ENCODE peak calls at places on chromosomes 7 and 10, in ten cellular contexts. One of them, this sample, is unnamed.

GRCh38 chr10:102648889-102649752 is 4.8 kb downstream of the TRIM8 start:
- DNase-seq in SK-N-SH: peak; percentile 58
- DNase-seq in left ventricle myocardium inferior: peak; percentile 47
- DNase-seq in heart left ventricle: no peak
- DNase-seq in H9: no peak
- DNase-seq in tibial artery: no peak
- DNase-seq in GM12878: no peak
- DNase-seq in astrocyte: no peak
- DNase-seq in gastrocnemius medialis: no peak
- DNase-seq in right lobe of liver: no peak
- DNase-seq in this sample: peak; percentile 81

GRCh38 chr10:79061441-79062315 is 7.1 kb upstream of the ZMIZ1 start:
- DNase-seq in tibial artery: peak; percentile 21
- DNase-seq in left ventricle myocardium inferior: peak; percentile 10
- DNase-seq in gastrocnemius medialis: no peak
- DNase-seq in right lobe of liver: peak; percentile 46
- DNase-seq in astrocyte: no peak
- DNase-seq in H9: no peak
- DNase-seq in GM12878: no peak
- DNase-seq in SK-N-SH: no peak
- DNase-seq in heart left ventricle: no peak
- DNase-seq in this sample: peak; percentile 50

GRCh38 chr7:67937717-67938191 is 941.1 kb downstream of the TYW1 start:
- DNase-seq in gastrocnemius medialis: no peak
- DNase-seq in left ventricle myocardium inferior: peak; percentile 17
- DNase-seq in H9: no peak
- DNase-seq in SK-N-SH: no peak
- DNase-seq in GM12878: no peak
- DNase-seq in astrocyte: peak; percentile 98
- DNase-seq in right lobe of liver: no peak
- DNase-seq in tibial artery: no peak
- DNase-seq in heart left ventricle: no peak
- DNase-seq in this sample: no peak

GRCh38 chr10:33355267-33355666 is 20.8 kb upstream of the NRP1 start:
- DNase-seq in left ventricle myocardium inferior: no peak
- DNase-seq in heart left ventricle: no peak
- DNase-seq in tibial artery: peak; percentile 28
- DNase-seq in astrocyte: no peak
- DNase-seq in gastrocnemius medialis: no peak
- DNase-seq in H9: no peak
- DNase-seq in GM12878: no peak
- DNase-seq in SK-N-SH: no peak
- DNase-seq in right lobe of liver: no peak
- DNase-seq in this sample: no peak

GRCh38 chr10:63241898-63242297 is 108.8 kb downstream of the NRBF2 start:
- DNase-seq in gastrocnemius medialis: no peak
- DNase-seq in tibial artery: no peak
- DNase-seq in heart left ventricle: no peak
- DNase-seq in SK-N-SH: no peak
- DNase-seq in GM12878: no peak
- DNase-seq in H9: no peak
- DNase-seq in left ventricle myocardium inferior: no peak
- DNase-seq in astrocyte: no peak
- DNase-seq in right lobe of liver: no peak
- DNase-seq in this sample: no peak

GRCh38 chr10:31602541-31603244 is 283.7 kb downstream of the ZEB1 start:
- DNase-seq in left ventricle myocardium inferior: peak; percentile 84
- DNase-seq in right lobe of liver: no peak
- DNase-seq in SK-N-SH: peak; percentile 70
- DNase-seq in GM12878: no peak
- DNase-seq in gastrocnemius medialis: peak; percentile 91
- DNase-seq in H9: peak; percentile 68
- DNase-seq in heart left ventricle: peak; percentile 86
- DNase-seq in tibial artery: peak; percentile 95
- DNase-seq in astrocyte: peak; percentile 66
- DNase-seq in this sample: peak; percentile 73

GRCh38 chr10:88879754-88880286 is at the start of gene STAMBPL1:
- DNase-seq in SK-N-SH: no peak
- DNase-seq in GM12878: peak; percentile 50
- DNase-seq in left ventricle myocardium inferior: no peak
- DNase-seq in astrocyte: no peak
- DNase-seq in right lobe of liver: no peak
- DNase-seq in heart left ventricle: peak; percentile 62
- DNase-seq in gastrocnemius medialis: no peak
- DNase-seq in tibial artery: no peak
- DNase-seq in H9: no peak
- DNase-seq in this sample: no peak

GRCh38 chr7:103989785-103990775 is 622 bp upstream of the RELN start:
- DNase-seq in GM12878: no peak
- DNase-seq in SK-N-SH: peak; percentile 86
- DNase-seq in gastrocnemius medialis: no peak
- DNase-seq in astrocyte: peak; percentile 23
- DNase-seq in tibial artery: no peak
- DNase-seq in right lobe of liver: peak; percentile 63
- DNase-seq in left ventricle myocardium inferior: no peak
- DNase-seq in H9: peak; percentile 58
- DNase-seq in heart left ventricle: no peak
- DNase-seq in this sample: no peak

GRCh38 chr7:7569615-7570014 is 2.9 kb downstream of the MIOS start:
- DNase-seq in heart left ventricle: no peak
- DNase-seq in left ventricle myocardium inferior: no peak
- DNase-seq in SK-N-SH: no peak
- DNase-seq in astrocyte: no peak
- DNase-seq in right lobe of liver: no peak
- DNase-seq in H9: no peak
- DNase-seq in tibial artery: no peak
- DNase-seq in gastrocnemius medialis: no peak
- DNase-seq in GM12878: no peak
- DNase-seq in this sample: no peak

GRCh38 chr7:69599211-69599878 is 1.1 kb downstream of the AUTS2 start:
- DNase-seq in gastrocnemius medialis: no peak
- DNase-seq in GM12878: no peak
- DNase-seq in H9: peak; percentile 34
- DNase-seq in tibial artery: no peak
- DNase-seq in heart left ventricle: peak; percentile 12
- DNase-seq in astrocyte: peak; percentile 8
- DNase-seq in left ventricle myocardium inferior: no peak
- DNase-seq in right lobe of liver: no peak
- DNase-seq in SK-N-SH: peak; percentile 82
- DNase-seq in this sample: peak; percentile 64

GRCh38 chr7:80312139-80312661 is 177.6 kb downstream of the GNAI1 start:
- DNase-seq in gastrocnemius medialis: no peak
- DNase-seq in left ventricle myocardium inferior: no peak
- DNase-seq in H9: no peak
- DNase-seq in tibial artery: no peak
- DNase-seq in GM12878: no peak
- DNase-seq in heart left ventricle: no peak
- DNase-seq in right lobe of liver: no peak
- DNase-seq in astrocyte: peak; percentile 78
- DNase-seq in SK-N-SH: no peak
- DNase-seq in this sample: no peak

GRCh38 chr10:103265712-103266329 is 11.1 kb upstream of the INA start:
- DNase-seq in astrocyte: peak; percentile 61
- DNase-seq in heart left ventricle: peak; percentile 65
- DNase-seq in left ventricle myocardium inferior: no peak
- DNase-seq in tibial artery: peak; percentile 56
- DNase-seq in SK-N-SH: no peak
- DNase-seq in H9: peak; percentile 77
- DNase-seq in GM12878: no peak
- DNase-seq in right lobe of liver: no peak
- DNase-seq in gastrocnemius medialis: no peak
- DNase-seq in this sample: peak; percentile 33

GRCh38 chr7:70347880-70348279 is 749.6 kb downstream of the AUTS2 start:
- DNase-seq in heart left ventricle: no peak
- DNase-seq in left ventricle myocardium inferior: no peak
- DNase-seq in gastrocnemius medialis: no peak
- DNase-seq in astrocyte: no peak
- DNase-seq in H9: no peak
- DNase-seq in right lobe of liver: no peak
- DNase-seq in GM12878: peak; percentile 66
- DNase-seq in SK-N-SH: no peak
- DNase-seq in tibial artery: no peak
- DNase-seq in this sample: no peak

DNA sequence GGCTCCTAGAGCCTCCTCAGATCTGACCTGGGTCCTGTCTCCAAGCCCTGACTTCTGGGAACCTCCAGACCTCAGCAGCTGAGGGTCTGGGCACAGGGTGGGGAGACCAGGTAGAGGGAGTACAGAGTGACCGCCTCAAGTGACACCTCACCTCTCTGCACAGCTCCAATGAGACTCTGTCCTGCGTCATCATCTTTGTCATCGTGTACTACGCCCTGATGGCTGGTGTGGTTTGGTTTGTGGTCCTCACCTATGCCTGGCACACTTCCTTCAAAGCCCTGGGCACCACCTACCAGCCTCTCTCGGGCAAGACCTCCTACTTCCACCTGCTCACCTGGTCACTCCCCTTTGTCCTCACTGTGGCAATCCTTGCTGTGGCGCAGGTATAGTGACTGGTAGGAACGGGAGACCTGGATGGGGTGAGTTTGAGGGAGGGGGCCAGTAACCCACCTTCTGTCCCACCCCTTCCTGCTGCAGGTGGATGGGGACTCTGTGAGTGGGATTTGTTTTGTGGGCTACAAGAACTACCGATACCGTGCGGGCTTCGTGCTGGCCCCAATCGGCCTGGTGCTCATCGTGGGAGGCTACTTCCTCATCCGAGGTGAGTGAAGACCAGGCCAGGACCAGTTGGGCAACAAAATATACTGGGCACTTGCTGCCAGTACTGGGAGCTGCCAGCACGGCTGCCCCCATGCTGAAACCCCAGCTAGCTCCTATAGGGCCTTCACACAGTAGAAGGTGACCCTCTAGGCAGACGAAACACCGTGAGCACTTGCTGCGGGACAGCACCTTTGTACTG is 17.8 kb downstream of the SMO start:
- DNase-seq in H9: no peak
- DNase-seq in astrocyte: no peak
- DNase-seq in heart left ventricle: no peak
- DNase-seq in left ventricle myocardium inferior: no peak
- DNase-seq in GM12878: no peak
- DNase-seq in right lobe of liver: no peak
- DNase-seq in SK-N-SH: no peak
- DNase-seq in tibial artery: no peak
- DNase-seq in gastrocnemius medialis: no peak
- DNase-seq in this sample: no peak
- TF ChIP-seq CTCF in H9: no peak
- TF ChIP-seq CTCF in astrocyte: no peak
- TF ChIP-seq CTCF in heart left ventricle: no peak
- TF ChIP-seq CTCF in left ventricle myocardium inferior: no peak
- TF ChIP-seq CTCF in GM12878: no peak
- TF ChIP-seq CTCF in right lobe of liver: no peak
- TF ChIP-seq CTCF in SK-N-SH: no peak
- TF ChIP-seq CTCF in tibial artery: no peak
- TF ChIP-seq CTCF in gastrocnemius medialis: no peak
- TF ChIP-seq CTCF in this sample: no peak

DNA sequence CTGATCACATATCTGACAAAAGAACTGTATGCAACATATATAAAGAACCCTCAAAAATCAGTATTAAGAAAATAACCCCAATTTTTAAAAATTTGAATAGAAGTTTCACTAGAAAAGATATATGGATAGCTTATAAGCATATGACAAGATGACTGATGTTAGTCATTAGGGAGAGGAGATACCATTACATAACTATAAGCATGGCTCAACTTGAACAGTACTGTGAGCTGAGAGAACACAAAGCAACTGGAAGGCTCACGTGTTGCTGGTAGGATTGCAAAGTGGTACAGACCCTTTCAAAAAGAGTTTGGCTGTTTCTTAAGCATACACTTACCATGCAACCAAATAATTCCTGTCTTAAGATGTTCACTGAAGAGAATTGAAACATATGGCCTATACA is 14.7 kb downstream of the CCDC71L start:
- DNase-seq in H9: no peak
- DNase-seq in astrocyte: no peak
- DNase-seq in right lobe of liver: no peak
- DNase-seq in SK-N-SH: no peak
- DNase-seq in tibial artery: no peak
- DNase-seq in GM12878: no peak
- DNase-seq in heart left ventricle: no peak
- DNase-seq in left ventricle myocardium inferior: no peak
- DNase-seq in gastrocnemius medialis: no peak
- DNase-seq in this sample: no peak
- H3K4me1 ChIP-seq in H9: no peaks in the 10 kb centered on the region
- H3K4me1 ChIP-seq in astrocyte: no peaks in the 10 kb centered on the region
- H3K4me1 ChIP-seq in right lobe of liver: no peaks in the 10 kb centered on the region
- H3K4me1 ChIP-seq in SK-N-SH: no peaks in the 10 kb centered on the region
- H3K4me1 ChIP-seq in tibial artery: no peaks in the 10 kb centered on the region
- H3K4me1 ChIP-seq in GM12878: no peaks in the 10 kb centered on the region
- H3K4me1 ChIP-seq in heart left ventricle: no peaks in the 10 kb centered on the region
- H3K4me1 ChIP-seq in left ventricle myocardium inferior: no peaks in the 10 kb centered on the region
- H3K4me1 ChIP-seq in gastrocnemius medialis: no peaks in the 10 kb centered on the region
- H3K4me1 ChIP-seq in this sample: no peaks in the 10 kb centered on the region

DNA sequence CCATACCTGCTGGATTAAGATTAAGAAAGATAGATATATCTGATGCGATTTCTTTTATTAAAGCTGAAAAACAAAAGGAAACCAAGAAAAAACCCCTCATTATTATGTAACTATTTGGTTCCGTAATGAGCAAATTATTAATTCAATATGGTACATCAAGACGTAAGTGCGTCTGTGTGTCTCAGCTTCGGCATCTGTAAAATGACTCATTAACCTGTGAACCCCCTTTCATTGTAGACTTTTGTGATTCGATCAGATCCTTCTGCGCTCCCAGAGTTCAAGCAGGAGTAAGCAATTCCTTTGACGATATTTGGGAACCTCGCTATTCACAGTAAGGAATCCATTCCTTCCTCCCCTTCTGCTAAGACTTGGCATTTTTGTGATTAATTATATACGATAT is 171.8 kb upstream of the CELF2 start:
- DNase-seq in left ventricle myocardium inferior: no peak
- DNase-seq in SK-N-SH: no peak
- DNase-seq in H9: no peak
- DNase-seq in GM12878: no peak
- DNase-seq in gastrocnemius medialis: no peak
- DNase-seq in astrocyte: no peak
- DNase-seq in right lobe of liver: no peak
- DNase-seq in heart left ventricle: no peak
- DNase-seq in tibial artery: no peak
- DNase-seq in this sample: no peak
- H3K27me3 ChIP-seq in left ventricle myocardium inferior: no peaks in the 10 kb centered on the region
- H3K27me3 ChIP-seq in SK-N-SH: no peaks in the 10 kb centered on the region
- H3K27me3 ChIP-seq in H9: no peaks in the 10 kb centered on the region
- H3K27me3 ChIP-seq in GM12878: no peaks in the 10 kb centered on the region
- H3K27me3 ChIP-seq in gastrocnemius medialis: no peaks in the 10 kb centered on the region
- H3K27me3 ChIP-seq in astrocyte: no peaks in the 10 kb centered on the region
- H3K27me3 ChIP-seq in right lobe of liver: no peaks in the 10 kb centered on the region
- H3K27me3 ChIP-seq in heart left ventricle: no peaks in the 10 kb centered on the region
- H3K27me3 ChIP-seq in tibial artery: no peaks in the 10 kb centered on the region
- H3K27me3 ChIP-seq in this sample: no peaks in the 10 kb centered on the region

DNA sequence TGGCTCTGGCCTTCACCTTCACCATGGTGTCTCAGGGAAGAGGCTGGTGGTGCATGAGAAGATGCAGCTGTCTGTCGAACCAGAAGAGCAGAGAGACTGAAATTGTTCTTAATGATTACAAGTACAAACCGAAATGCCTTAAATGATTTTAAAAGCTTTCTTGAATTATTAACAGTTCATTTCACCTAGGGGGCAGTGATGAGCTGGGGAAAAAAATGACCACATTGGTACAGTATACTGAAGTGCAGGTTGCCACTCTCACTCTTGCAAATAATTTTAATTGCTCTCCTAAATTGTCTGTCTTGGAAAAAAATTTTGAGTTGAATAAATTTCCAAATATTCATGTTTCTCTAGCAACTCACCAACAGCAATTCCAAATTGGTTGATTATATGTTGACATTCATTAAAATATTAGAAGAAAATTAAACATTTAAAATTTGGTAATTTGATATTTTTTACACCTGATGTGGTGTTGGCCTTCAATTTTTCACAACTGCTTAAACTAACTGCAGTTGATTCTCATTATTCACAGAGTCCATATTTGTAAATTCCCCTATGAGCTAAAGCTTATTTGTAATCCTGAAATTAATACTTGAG is 692.6 kb downstream of the ZWINT start:
- DNase-seq in astrocyte: no peak
- DNase-seq in heart left ventricle: no peak
- DNase-seq in tibial artery: no peak
- DNase-seq in H9: no peak
- DNase-seq in gastrocnemius medialis: no peak
- DNase-seq in left ventricle myocardium inferior: no peak
- DNase-seq in SK-N-SH: no peak
- DNase-seq in right lobe of liver: no peak
- DNase-seq in GM12878: no peak
- DNase-seq in this sample: no peak
- TF ChIP-seq CTCF in astrocyte: peak; percentile 17
- TF ChIP-seq CTCF in heart left ventricle: no peak
- TF ChIP-seq CTCF in tibial artery: no peak
- TF ChIP-seq CTCF in H9: peak; percentile 77
- TF ChIP-seq CTCF in gastrocnemius medialis: no peak
- TF ChIP-seq CTCF in left ventricle myocardium inferior: peak; percentile 20
- TF ChIP-seq CTCF in SK-N-SH: peak; percentile 65
- TF ChIP-seq CTCF in right lobe of liver: peak; percentile 51
- TF ChIP-seq CTCF in GM12878: peak; percentile 36
- TF ChIP-seq CTCF in this sample: peak; percentile 24